ENCODE peak calls at places on chromosomes 12 and 14, in six cellular contexts. I is breast epithelium, Q is lower lobe of right lung, V is RWPE1, D is heart left ventricle, Z is ascending aorta. W is an unnamed sample.

GRCh38 chr14:76883437-76883836 is 57.2 kb downstream of the LRRC74A start:
- DNase-seq in I (no peak), Q (no peak), V (no peak), D (no peak), Z (no peak), W (peak; percentile 49)

GRCh38 chr12:116665666-116666304 is 72.1 kb downstream of the SPRING1 start:
- DNase-seq in I (no peak), Q (no peak), V (no peak), D (peak; percentile 21), Z (no peak), W (no peak)

GRCh38 chr14:23816371-23816770 is 137.2 kb upstream of the DHRS4 start:
- DNase-seq in I (no peak), Q (no peak), V (no peak), D (no peak), Z (no peak), W (no peak)

GRCh38 chr12:10641735-10642500 is 28.5 kb upstream of the MAGOHB start:
- DNase-seq in I (no peak), Q (no peak), V (peak; percentile 13), D (no peak), Z (no peak), W (no peak)

GRCh38 chr12:3317841-3318501 is 173.0 kb upstream of the PRMT8 start:
- DNase-seq in I (no peak), Q (no peak), V (no peak), D (no peak), Z (no peak), W (no peak)

GRCh38 chr14:77014004-77014604 is 14.4 kb downstream of the IRF2BPL start:
- DNase-seq in I (peak; percentile 87), Q (no peak), V (no peak), D (peak; percentile 82), Z (no peak), W (no peak)

GRCh38 chr14:26522985-26523384 is 74.8 kb downstream of the NOVA1 start:
- DNase-seq in I (no peak), Q (no peak), V (no peak), D (no peak), Z (no peak), W (no peak)

GRCh38 chr12:49507139-49507538 is 31.7 kb upstream of the KCNH3 start:
- DNase-seq in I (no peak), Q (no peak), V (peak; percentile 78), D (no peak), Z (no peak), W (no peak)

GRCh38 chr12:46562625-46563228 is 190.2 kb upstream of the SLC38A2 start:
- DNase-seq in I (no peak), Q (no peak), V (no peak), D (no peak), Z (no peak), W (no peak)

GRCh38 chr14:91753501-91754128 is 21.7 kb upstream of the CATSPERB start:
- DNase-seq in I (no peak), Q (no peak), V (peak; percentile 12), D (no peak), Z (no peak), W (no peak)

GRCh38 chr12:82461851-82462250 is 103.5 kb downstream of the METTL25 start:
- DNase-seq in I (no peak), Q (no peak), V (peak; percentile 28), D (no peak), Z (no peak), W (no peak)

GRCh38 chr14:75542585-75543091 is 20.4 kb downstream of the BATF start:
- DNase-seq in I (peak; percentile 74), Q (peak; percentile 87), V (no peak), D (peak; percentile 62), Z (peak; percentile 14), W (peak; percentile 78)

GRCh38 chr12:6182279-6182898 is 17.8 kb upstream of the CD9 start:
- DNase-seq in I (no peak), Q (peak; percentile 90), V (peak; percentile 52), D (peak; percentile 75), Z (no peak), W (no peak)

GRCh38 chr14:71675126-71675901 is 256.9 kb upstream of the RGS6 start:
- DNase-seq in I (no peak), Q (no peak), V (no peak), D (no peak), Z (no peak), W (no peak)

GRCh38 chr14:87628129-87628528 is 364.9 kb downstream of the GALC start:
- DNase-seq in I (no peak), Q (no peak), V (no peak), D (peak; percentile 62), Z (no peak), W (no peak)

GRCh38 chr14:64983439-64984310 is 3.0 kb upstream of the FNTB start:
- DNase-seq in I (no peak), Q (no peak), V (peak; percentile 52), D (no peak), Z (no peak), W (peak; percentile 47)

GRCh38 chr14:50109342-50109741 is 7.0 kb downstream of the VCPKMT start:
- DNase-seq in I (no peak), Q (no peak), V (no peak), D (no peak), Z (no peak), W (no peak)

GRCh38 chr12:131608740-131609665 is 101.9 kb upstream of the SFSWAP start:
- DNase-seq in I (peak; percentile 74), Q (peak; percentile 78), V (peak; percentile 71), D (peak; percentile 67), Z (no peak), W (peak; percentile 59)

GRCh38 chr12:82449179-82449578 is 90.8 kb downstream of the METTL25 start:
- DNase-seq in I (no peak), Q (no peak), V (no peak), D (no peak), Z (no peak), W (no peak)

GRCh38 chr14:96634481-96634880 is 132.3 kb downstream of the PAPOLA start:
- DNase-seq in I (no peak), Q (no peak), V (no peak), D (no peak), Z (no peak), W (no peak)

DNA sequence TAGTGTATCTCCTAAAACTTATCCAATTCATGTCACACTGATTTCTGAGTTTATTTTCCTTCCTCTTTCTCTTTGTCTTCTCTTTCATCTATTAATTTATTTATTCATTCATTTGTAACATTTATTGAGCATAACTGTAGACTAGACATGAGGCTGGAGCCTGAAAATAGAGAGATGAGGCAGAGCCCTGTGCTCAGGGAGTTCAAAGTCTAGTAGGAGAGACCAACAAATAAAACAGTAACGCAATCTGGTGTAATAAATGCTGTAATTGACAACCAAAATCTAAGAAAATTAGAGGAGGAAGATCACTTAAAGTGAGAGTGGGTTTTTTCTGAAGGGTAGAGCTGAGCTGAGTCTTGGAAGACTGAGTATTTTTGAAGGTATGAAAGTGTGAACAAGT is 87.5 kb downstream of the POLR3B start:
- DNase-seq in I (no peak), Q (no peak), V (no peak), D (no peak), Z (no peak), W (no peak)
- H3K27ac ChIP-seq in I (no peak overlapping the region), Q (no peak overlapping the region), V (no peak overlapping the region), D (no peak overlapping the region), Z (no peak overlapping the region), W (no peak overlapping the region)

GRCh38 chr12:47824198-47824597 is 4.5 kb upstream of the HDAC7 start:
- DNase-seq in I (no peak), Q (no peak), V (no peak), D (no peak), Z (no peak), W (peak; percentile 71)
- H3K27ac ChIP-seq in I (peak overlapping the region; percentile 100), Q (peak overlapping the region; percentile 97), V (peak overlapping the region; percentile 91), D (peak overlapping the region; percentile 97), Z (peak overlapping the region; percentile 97), W (peak overlapping the region; percentile 59)

GRCh38 chr12:12508612-12509011 is 54.1 kb downstream of the DUSP16 start:
- DNase-seq in I (no peak), Q (no peak), V (no peak), D (no peak), Z (no peak), W (no peak)

GRCh38 chr12:12506541-12506940 is 56.1 kb downstream of the DUSP16 start:
- DNase-seq in I (no peak), Q (no peak), V (no peak), D (peak; percentile 27), Z (no peak), W (no peak)

GRCh38 chr12:12507121-12507520 is 55.5 kb downstream of the DUSP16 start:
- DNase-seq in I (no peak), Q (no peak), V (no peak), D (no peak), Z (no peak), W (no peak)

GRCh38 chr12:12503384-12504078 is 59.1 kb downstream of the DUSP16 start:
- DNase-seq in I (no peak), Q (no peak), V (no peak), D (no peak), Z (no peak), W (no peak)

GRCh38 chr12:12505544-12506501 is 56.8 kb downstream of the DUSP16 start:
- DNase-seq in I (no peak), Q (no peak), V (no peak), D (no peak), Z (no peak), W (no peak)
- H3K27ac ChIP-seq in I (peak overlapping the region; percentile 85), Q (peak overlapping the region; percentile 62), V (no peak overlapping the region), D (peak overlapping the region; percentile 63), Z (peak overlapping the region; percentile 66), W (no peak overlapping the region)

GRCh38 chr12:123225443-123225842 is 7.5 kb downstream of the MPHOSPH9 start:
- DNase-seq in I (no peak), Q (no peak), V (no peak), D (no peak), Z (no peak), W (no peak)

GRCh38 chr12:123223241-123223668 is 9.7 kb downstream of the MPHOSPH9 start:
- DNase-seq in I (no peak), Q (no peak), V (no peak), D (no peak), Z (no peak), W (peak; percentile 50)

GRCh38 chr12:123231931-123232330 is 1.0 kb downstream of the MPHOSPH9 start:
- DNase-seq in I (no peak), Q (no peak), V (peak; percentile 24), D (no peak), Z (no peak), W (no peak)

GRCh38 chr12:123232472-123232806 is 502 bp downstream of the MPHOSPH9 start:
- DNase-seq in I (no peak), Q (no peak), V (no peak), D (no peak), Z (no peak), W (no peak)

DNA sequence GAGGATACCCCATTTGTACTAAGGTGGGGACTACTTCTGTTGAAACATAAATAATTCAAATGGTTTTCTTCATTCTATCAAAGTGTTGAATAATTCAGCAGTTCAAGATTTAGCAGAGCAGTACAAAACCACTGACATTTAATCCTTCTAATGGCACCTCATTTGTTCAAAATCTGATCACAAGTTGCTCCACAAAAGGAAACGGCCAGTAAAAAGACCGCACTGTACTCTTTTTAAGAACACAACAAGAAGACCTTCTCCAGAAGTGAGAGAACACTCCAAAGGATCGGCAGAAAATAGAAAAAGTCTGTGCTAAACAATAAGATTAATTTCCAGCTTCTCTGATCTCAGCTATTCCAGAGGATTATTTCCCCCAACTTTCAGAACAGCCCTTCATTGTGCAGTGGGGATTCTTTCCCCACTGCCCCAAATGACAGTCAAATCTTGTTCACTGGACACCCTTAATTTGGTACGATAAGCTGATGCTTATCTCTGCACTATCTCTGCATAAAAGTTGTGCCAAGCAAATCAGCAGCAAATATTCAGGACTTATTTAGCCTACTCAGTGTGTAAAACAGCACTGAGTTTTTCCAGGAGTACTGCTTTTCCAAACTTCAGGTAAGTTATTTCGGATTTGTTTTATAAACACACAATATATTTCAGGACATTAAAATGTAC is 5.2 kb downstream of the MPHOSPH9 start:
- DNase-seq in I (no peak), Q (no peak), V (no peak), D (no peak), Z (no peak), W (no peak)
- H3K27ac ChIP-seq in I (no peak overlapping the region), Q (no peak overlapping the region), V (no peak overlapping the region), D (no peak overlapping the region), Z (no peak overlapping the region), W (peak overlapping the region; percentile 32)

W was measured in DND-41.